ENCODE peak calls at places on chromosomes 6 and 20, in nine cellular contexts. F, U, K, A, E, H, X, V and J are unnamed samples.

GRCh38 chr6:161138545-161139303 is 135.1 kb downstream of the AGPAT4 start:
- DNase-seq in V (no peak), U (no peak), K (no peak), X (no peak), E (no peak), A (no peak), F (no peak), H (no peak), J (no peak)

GRCh38 chr6:79117752-79118151 is 39.7 kb upstream of the PHIP start:
- DNase-seq in E (no peak), K (peak), U (peak), F (no peak), X (no peak), A (no peak), H (no peak), V (no peak), J (no peak)

GRCh38 chr6:158646023-158646888 is 1.7 kb upstream of the DYNLT1 start:
- DNase-seq in E (no peak), U (no peak), V (no peak), A (no peak), X (no peak), K (peak), F (no peak), H (no peak), J (no peak)

GRCh38 chr20:10034717-10035571 is at the start of gene ANKEF1:
- DNase-seq in A (peak), K (peak), H (peak), E (peak), U (peak), F (peak), X (peak), V (peak), J (peak)

GRCh38 chr6:53611342-53611741 is 54.2 kb downstream of the KLHL31 start:
- DNase-seq in K (no peak), X (no peak), E (no peak), U (no peak), H (no peak), F (no peak), V (no peak), A (no peak), J (no peak)

GRCh38 chr20:62929051-62929538 is 2.8 kb upstream of the DIDO1 start:
- DNase-seq in K (peak), E (peak), X (no peak), F (peak), U (no peak), H (peak), A (no peak), V (peak), J (no peak)

GRCh38 chr6:152091851-152092341 is 284.4 kb downstream of the ESR1 start:
- DNase-seq in F (no peak), K (no peak), H (no peak), E (no peak), U (no peak), V (no peak), A (no peak), X (no peak), J (no peak)

GRCh38 chr6:39565948-39566347 is 159.3 kb downstream of the KIF6 start:
- DNase-seq in U (no peak), V (no peak), A (no peak), X (no peak), H (no peak), E (no peak), K (no peak), F (no peak), J (no peak)

GRCh38 chr20:38698541-38698940 is 25.7 kb upstream of the SLC32A1 start:
- DNase-seq in E (no peak), V (no peak), A (no peak), U (no peak), H (no peak), K (no peak), X (no peak), F (no peak), J (no peak)

GRCh38 chr20:1376453-1377270 is 16.2 kb downstream of the FKBP1A start:
- DNase-seq in E (no peak), F (no peak), H (no peak), V (no peak), A (no peak), U (no peak), X (peak), K (no peak), J (no peak)

GRCh38 chr6:39934060-39934757 is at the start of gene MOCS1:
- DNase-seq in U (no peak), V (peak), H (no peak), K (peak), F (peak), A (peak), X (no peak), E (no peak), J (peak)

GRCh38 chr6:164753517-164753916 is 555.9 kb downstream of the C6orf118 start:
- DNase-seq in E (no peak), H (no peak), U (peak), V (no peak), A (no peak), X (no peak), K (peak), F (no peak), J (peak)

GRCh38 chr6:112039431-112039770 is 14.5 kb upstream of the CCN6 start:
- DNase-seq in H (no peak), X (no peak), U (no peak), V (no peak), F (no peak), K (no peak), E (no peak), A (no peak), J (no peak)

GRCh38 chr20:20926222-20926905 is 179.8 kb downstream of the LINC00237 start:
- DNase-seq in K (peak), A (no peak), V (no peak), E (no peak), U (peak), H (no peak), X (no peak), F (no peak), J (no peak)

GRCh38 chr20:17339000-17339399 is 112.2 kb downstream of the PCSK2 start:
- DNase-seq in A (no peak), U (no peak), V (no peak), X (no peak), F (no peak), E (no peak), K (no peak), H (no peak), J (no peak)

GRCh38 chr6:167422934-167423333 is 98.0 kb downstream of the TTLL2 start:
- DNase-seq in F (no peak), U (no peak), X (no peak), K (no peak), V (no peak), H (no peak), A (no peak), E (no peak), J (no peak)

GRCh38 chr6:132399376-132400074 is 1.8 kb downstream of the MOXD1 start:
- DNase-seq in U (no peak), K (peak), E (no peak), A (no peak), H (no peak), F (no peak), V (peak), X (no peak), J (peak)

GRCh38 chr6:123009101-123009500 is 13.1 kb downstream of the CLVS2 start:
- DNase-seq in E (no peak), H (no peak), F (no peak), U (no peak), A (no peak), X (no peak), V (no peak), K (no peak), J (no peak)